ENCODE peak calls at places on chromosome 16, in five cellular contexts. X is ascending aorta; R is CD8-positive, alpha-beta T cell; U is RWPE1; W is fibroblast of villous mesenchyme. F is an unnamed sample.

GRCh38 chr16:12062343-12063003 is 85.9 kb downstream of the SNX29 start:
- DNase-seq in X (peak), R (no peak), U (peak), W (peak), F (no peak)

GRCh38 chr16:2180962-2181923 is 15.2 kb downstream of the CASKIN1 start:
- DNase-seq in X (no peak), R (no peak), U (no peak), W (no peak), F (no peak)

GRCh38 chr16:29779474-29779873 is 1.4 kb downstream of the ZG16 start:
- DNase-seq in X (no peak), R (no peak), U (peak), W (no peak), F (no peak)

GRCh38 chr16:1715220-1715619 is 9.2 kb downstream of the MAPK8IP3 start:
- DNase-seq in X (no peak), R (no peak), U (no peak), W (no peak), F (no peak)

GRCh38 chr16:57639172-57639571 is 10.7 kb downstream of the ADGRG1 start:
- DNase-seq in X (no peak), R (no peak), U (no peak), W (no peak), F (no peak)

GRCh38 chr16:22786691-22787090 is 27.3 kb upstream of the HS3ST2 start:
- DNase-seq in X (no peak), R (no peak), U (no peak), W (no peak), F (no peak)

GRCh38 chr16:23903001-23903414 is 67.2 kb downstream of the PRKCB start:
- DNase-seq in X (no peak), R (no peak), U (peak), W (peak), F (no peak)

GRCh38 chr16:28543072-28543471 is 4.3 kb upstream of the NUPR1 start:
- DNase-seq in X (no peak), R (no peak), U (no peak), W (peak), F (no peak)

GRCh38 chr16:55488306-55488705 is 9.3 kb downstream of the MMP2 start:
- DNase-seq in X (peak), R (no peak), U (no peak), W (no peak), F (no peak)

GRCh38 chr16:16996830-16997229 is 473.9 kb downstream of the XYLT1 start:
- DNase-seq in X (no peak), R (no peak), U (no peak), W (no peak), F (no peak)

GRCh38 chr16:17356243-17356933 is 114.4 kb downstream of the XYLT1 start:
- DNase-seq in X (no peak), R (no peak), U (no peak), W (no peak), F (no peak)

GRCh38 chr16:52547001-52547833 is at the start of gene TOX3:
- DNase-seq in X (no peak), R (no peak), U (no peak), W (no peak), F (no peak)

GRCh38 chr16:87628246-87628923 is 26.1 kb downstream of the JPH3 start:
- DNase-seq in X (no peak), R (no peak), U (no peak), W (no peak), F (no peak)

GRCh38 chr16:19287241-19287640 is 1.7 kb downstream of the CLEC19A start:
- DNase-seq in X (no peak), R (no peak), U (no peak), W (no peak), F (no peak)

GRCh38 chr16:937311-937710 is 33.5 kb downstream of the LMF1 start:
- DNase-seq in X (no peak), R (no peak), U (no peak), W (no peak), F (no peak)

GRCh38 chr16:4488486-4488967 is 12.3 kb downstream of the HMOX2 start:
- DNase-seq in X (no peak), R (no peak), U (no peak), W (no peak), F (no peak)

GRCh38 chr16:86653289-86654006 is 75.1 kb downstream of the FOXL1 start:
- DNase-seq in X (peak), R (no peak), U (no peak), W (no peak), F (no peak)

GRCh38 chr16:2979669-2980226 is 498 bp downstream of the PKMYT1 start:
- DNase-seq in X (no peak), R (no peak), U (no peak), W (no peak), F (no peak)

GRCh38 chr16:54060599-54061355 is 225.8 kb downstream of the IRX3 start:
- DNase-seq in X (no peak), R (no peak), U (no peak), W (no peak), F (no peak)

GRCh38 chr16:24539850-24540484 is 601 bp downstream of the RBBP6 start:
- DNase-seq in X (peak), R (peak), U (peak), W (peak), F (peak)

GRCh38 chr16:51822471-51822870 is 671.4 kb upstream of the SALL1 start:
- DNase-seq in X (no peak), R (no peak), U (no peak), W (no peak), F (no peak)

GRCh38 chr16:16092925-16093624 is 130.2 kb downstream of the ABCC6 start:
- DNase-seq in X (no peak), R (no peak), U (no peak), W (peak), F (no peak)

GRCh38 chr16:645852-646678 is 3.1 kb upstream of the WDR90 start:
- DNase-seq in X (no peak), R (no peak), U (no peak), W (no peak), F (no peak)

GRCh38 chr16:21663889-21664647 is at the start of gene OTOA:
- DNase-seq in X (peak), R (no peak), U (no peak), W (no peak), F (no peak)

GRCh38 chr16:4021070-4021779 is 95.0 kb downstream of the ADCY9 start:
- DNase-seq in X (no peak), R (no peak), U (peak), W (no peak), F (no peak)

GRCh38 chr16:57268804-57269800 is 15.4 kb downstream of the PLLP start:
- DNase-seq in X (no peak), R (no peak), U (no peak), W (peak), F (no peak)

GRCh38 chr16:89370081-89370511 is 120.3 kb downstream of the ANKRD11 start:
- DNase-seq in X (no peak), R (no peak), U (no peak), W (peak), F (no peak)

GRCh38 chr16:4755687-4756086 is 11.3 kb downstream of the ZNF500 start:
- DNase-seq in X (no peak), R (no peak), U (no peak), W (no peak), F (no peak)

GRCh38 chr16:47705268-47705667 is 244.1 kb downstream of the PHKB start:
- DNase-seq in X (no peak), R (no peak), U (peak), W (no peak), F (no peak)

GRCh38 chr16:2159052-2159838 is 3.7 kb downstream of the TRAF7 start:
- DNase-seq in X (peak), R (no peak), U (no peak), W (peak), F (no peak)

GRCh38 chr16:87828071-87828971 is 41.0 kb downstream of the SLC7A5 start:
- DNase-seq in X (no peak), R (no peak), U (no peak), W (no peak), F (no peak)

GRCh38 chr16:14007460-14007859 is 63.7 kb upstream of the MRTFB start:
- DNase-seq in X (no peak), R (no peak), U (no peak), W (peak), F (no peak)

GRCh38 chr16:89737341-89738071 is 16.2 kb downstream of the ZNF276 start:
- DNase-seq in X (no peak), R (peak), U (no peak), W (no peak), F (no peak)

GRCh38 chr16:4988647-4989046 is 30.5 kb downstream of the SEC14L5 start:
- DNase-seq in X (no peak), R (no peak), U (no peak), W (no peak), F (no peak)

GRCh38 chr16:48366165-48367093 is 18.8 kb downstream of the SIAH1 start:
- DNase-seq in X (peak), R (peak), U (peak), W (peak), F (no peak)

GRCh38 chr16:84486551-84487235 is 17.8 kb downstream of the MEAK7 start:
- DNase-seq in X (no peak), R (no peak), U (no peak), W (no peak), F (peak)
- TF ChIP-seq CTCF in X (no peak), R (no peak), U (no peak), W (no peak), F (no peak)

GRCh38 chr16:31472559-31473203 is 729 bp downstream of the TGFB1I1 start:
- DNase-seq in X (peak), R (no peak), U (peak), W (peak), F (peak)
- TF ChIP-seq CTCF in X (peak), R (no peak), U (peak), W (peak), F (peak)

GRCh38 chr16:50246299-50247122 is 19.8 kb upstream of the ADCY7 start:
- DNase-seq in X (no peak), R (no peak), U (no peak), W (no peak), F (no peak)

GRCh38 chr16:50247123-50247905 is 19.0 kb upstream of the ADCY7 start:
- DNase-seq in X (no peak), R (no peak), U (no peak), W (no peak), F (no peak)

GRCh38 chr16:50244504-50245416 is 21.6 kb upstream of the ADCY7 start:
- DNase-seq in X (no peak), R (no peak), U (peak), W (no peak), F (peak)

GRCh38 chr16:50244140-50244503 is 22.2 kb upstream of the ADCY7 start:
- DNase-seq in X (no peak), R (no peak), U (no peak), W (no peak), F (peak)

GRCh38 chr16:50245417-50246298 is 20.7 kb upstream of the ADCY7 start:
- DNase-seq in X (peak), R (peak), U (peak), W (peak), F (peak)
- TF ChIP-seq CTCF in X (no peak), R (no peak), U (peak), W (no peak), F (peak)

DNA sequence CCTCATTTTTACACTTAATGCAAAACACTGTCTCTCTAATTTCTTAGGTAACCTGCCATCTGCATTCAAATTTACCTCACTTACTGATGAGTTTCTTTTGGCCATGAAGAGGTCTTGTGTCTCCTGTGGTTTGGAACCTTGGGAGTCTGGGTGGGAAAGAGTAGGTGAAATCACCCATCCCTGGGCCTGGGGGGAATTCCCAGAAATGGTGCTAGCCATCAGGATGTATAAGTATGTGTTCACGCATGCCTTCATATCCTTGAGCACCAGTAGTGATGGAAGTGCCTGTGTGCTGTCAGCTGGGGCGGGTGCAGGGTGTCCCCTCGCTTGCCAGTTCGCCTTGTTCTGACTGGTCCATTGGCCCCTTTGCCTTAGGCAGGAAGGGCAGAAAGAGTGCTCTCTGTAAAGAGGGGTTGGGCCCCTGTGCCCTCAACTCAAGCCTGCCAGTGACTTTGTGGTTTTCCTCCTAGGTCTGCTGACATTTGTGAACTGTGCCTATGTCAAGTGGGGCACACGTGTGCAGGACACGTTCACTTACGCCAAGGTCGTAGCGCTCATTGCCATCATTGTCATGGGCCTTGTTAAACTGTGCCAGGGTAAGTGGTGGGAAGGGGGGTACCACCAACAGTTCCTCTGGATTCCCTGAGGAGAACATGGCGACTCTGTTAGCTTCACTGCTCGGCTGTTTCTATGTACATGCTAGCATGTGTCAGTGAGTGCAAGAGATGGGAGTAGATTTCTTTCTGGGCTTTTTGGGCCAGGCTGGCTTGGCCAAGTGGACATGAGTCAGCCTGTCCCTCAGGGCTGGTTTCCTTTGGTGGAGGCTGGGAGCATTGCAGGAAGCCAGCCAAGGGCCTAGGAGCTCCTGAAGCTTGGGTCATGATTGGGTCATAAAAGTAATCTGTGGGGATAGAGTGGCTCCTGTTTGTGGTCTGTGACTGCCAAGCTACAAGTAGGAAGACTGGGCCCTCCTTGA is 23.2 kb downstream of the SLC7A6OS start:
- DNase-seq in X (peak), R (no peak), U (peak), W (peak), F (no peak)
- TF ChIP-seq CTCF in X (no peak), R (no peak), U (no peak), W (no peak), F (no peak)

F was measured in osteocyte.